ENCODE peak calls at places on chromosome 9, in ten cellular contexts. Q is Peyer's patch, O is neural progenitor cell, I is AG04450, B is GM13976, K is fibroblast of lung, F is astrocyte of the spinal cord, R is epithelial cell of proximal tubule, Z is PC-3, L is AG04449. G is an unnamed sample.

GRCh38 chr9:120433701-120434100 is 146.3 kb downstream of the CDK5RAP2 start:
- DNase-seq in R (no peak), I (no peak), Q (no peak), O (no peak), F (no peak), L (no peak), Z (no peak), K (no peak), B (no peak), G (no peak)

GRCh38 chr9:16191691-16192402 is 639.0 kb downstream of the CCDC171 start:
- DNase-seq in Z (peak), Q (peak), I (peak), B (peak), K (peak), F (peak), O (peak), L (no peak), R (no peak), G (peak)

GRCh38 chr9:72726951-72727350 is 205.5 kb downstream of the TMC1 start:
- DNase-seq in K (peak), R (no peak), L (no peak), O (no peak), I (no peak), Q (no peak), B (no peak), F (no peak), Z (no peak), G (no peak)

GRCh38 chr9:93893899-93894690 is 61.1 kb downstream of the BARX1 start:
- DNase-seq in Z (no peak), B (peak), L (no peak), I (no peak), R (no peak), F (no peak), Q (peak), K (no peak), O (no peak), G (no peak)

GRCh38 chr9:18331808-18332209 is 142.1 kb upstream of the ADAMTSL1 start:
- DNase-seq in I (no peak), F (peak), Q (no peak), O (no peak), L (no peak), K (peak), R (no peak), B (no peak), Z (no peak), G (no peak)

GRCh38 chr9:82152181-82152580 is 163.6 kb downstream of the SPATA31D1 start:
- DNase-seq in O (no peak), F (peak), I (no peak), Q (no peak), K (peak), R (peak), B (no peak), Z (peak), L (no peak), G (no peak)

GRCh38 chr9:112863214-112863613 is 27.5 kb downstream of the SLC46A2 start:
- DNase-seq in O (no peak), F (no peak), I (no peak), R (no peak), Z (no peak), Q (no peak), K (no peak), L (no peak), B (no peak), G (no peak)

GRCh38 chr9:116576386-116576785 is 110.7 kb upstream of the TRIM32 start:
- DNase-seq in R (no peak), O (no peak), K (no peak), I (no peak), F (no peak), B (no peak), L (no peak), Q (no peak), Z (no peak), G (no peak)

GRCh38 chr9:34665381-34666250 is 3.2 kb upstream of the CCL27 start:
- DNase-seq in F (peak), B (peak), L (peak), Q (peak), K (peak), O (peak), Z (peak), R (no peak), I (peak), G (peak)

GRCh38 chr9:133782157-133783130 is 44.3 kb upstream of the SARDH start:
- DNase-seq in Q (peak), L (peak), Z (peak), B (peak), K (peak), R (no peak), I (peak), O (peak), F (peak), G (peak)

GRCh38 chr9:72588336-72588735 is 66.9 kb downstream of the TMC1 start:
- DNase-seq in O (no peak), L (no peak), R (no peak), B (no peak), Z (no peak), I (no peak), F (peak), Q (no peak), K (peak), G (no peak)

GRCh38 chr9:93072383-93072795 is 13.9 kb downstream of the SUSD3 start:
- DNase-seq in B (no peak), Q (peak), F (peak), K (peak), O (no peak), R (no peak), L (peak), I (peak), Z (no peak), G (no peak)

GRCh38 chr9:38127271-38127839 is 58.3 kb upstream of the SHB start:
- DNase-seq in Z (no peak), R (no peak), O (no peak), Q (no peak), K (no peak), F (peak), B (no peak), L (no peak), I (no peak), G (no peak)

DNA sequence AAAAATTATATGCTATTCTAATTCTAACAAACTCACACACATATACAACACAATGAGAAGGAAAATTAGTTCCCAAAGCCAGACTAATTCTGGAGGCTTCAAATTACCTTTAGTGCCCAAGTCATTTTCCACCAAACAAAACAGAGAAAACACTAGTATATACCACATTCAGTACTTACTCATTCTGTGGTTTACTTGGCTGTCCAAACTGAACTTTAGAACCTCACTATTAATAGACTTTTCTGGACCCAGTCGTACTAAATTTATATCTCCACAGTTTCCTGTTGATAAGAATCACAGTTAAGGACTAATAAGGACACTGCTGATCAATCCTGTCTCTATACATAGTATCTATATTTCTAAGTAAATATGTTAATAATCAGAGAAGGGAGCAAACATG is 66.4 kb downstream of the SETX start:
- DNase-seq in Z (no peak), B (no peak), F (peak), I (no peak), O (no peak), Q (no peak), K (peak), R (no peak), L (peak), G (no peak)
- TF ChIP-seq CTCF in Z (no peak), B (no peak), F (no peak), I (no peak), O (no peak), Q (no peak), K (no peak), R (no peak), L (no peak), G (no peak)

GRCh38 chr9:92029553-92029952 is 79.5 kb upstream of the ROR2 start:
- DNase-seq in O (no peak), I (no peak), K (no peak), Q (no peak), F (no peak), Z (no peak), R (no peak), B (no peak), L (no peak), G (no peak)
- TF ChIP-seq CTCF in O (peak), I (peak), K (peak), Q (no peak), F (peak), Z (peak), R (peak), B (no peak), L (no peak), G (no peak)

DNA sequence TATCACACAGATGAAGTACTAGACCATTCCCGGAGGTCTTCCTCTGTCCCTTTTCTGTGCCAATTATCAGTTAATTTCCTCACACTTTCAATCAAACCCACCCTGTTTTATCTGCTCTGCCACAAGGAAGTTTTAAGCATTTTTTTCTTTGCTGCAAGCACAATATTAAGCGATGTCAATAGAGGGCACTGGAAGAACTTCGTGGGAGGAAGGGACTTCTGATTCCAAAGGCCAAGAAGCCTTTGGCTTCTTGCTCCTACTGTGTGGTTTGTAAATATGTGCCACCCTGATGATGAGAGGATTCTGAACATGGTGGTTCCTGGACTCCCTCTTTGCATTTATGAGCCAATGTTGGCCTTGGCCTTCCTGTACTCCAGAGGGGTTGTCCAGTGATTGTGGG is 1712.5 kb upstream of the C9orf72 start:
- DNase-seq in Z (peak), B (no peak), F (peak), O (peak), R (no peak), I (no peak), Q (no peak), K (peak), L (no peak), G (no peak)
- TF ChIP-seq CTCF in Z (peak), B (no peak), F (no peak), O (peak), R (no peak), I (no peak), Q (no peak), K (peak), L (no peak), G (no peak)

GRCh38 chr9:108813951-108814601 is 41.7 kb downstream of the ACTL7B start:
- DNase-seq in O (peak), L (peak), Z (peak), K (peak), Q (no peak), R (peak), I (no peak), B (no peak), F (peak), G (peak)
- TF ChIP-seq CTCF in O (peak), L (peak), Z (peak), K (peak), Q (peak), R (peak), I (no peak), B (no peak), F (peak), G (peak)

DNA sequence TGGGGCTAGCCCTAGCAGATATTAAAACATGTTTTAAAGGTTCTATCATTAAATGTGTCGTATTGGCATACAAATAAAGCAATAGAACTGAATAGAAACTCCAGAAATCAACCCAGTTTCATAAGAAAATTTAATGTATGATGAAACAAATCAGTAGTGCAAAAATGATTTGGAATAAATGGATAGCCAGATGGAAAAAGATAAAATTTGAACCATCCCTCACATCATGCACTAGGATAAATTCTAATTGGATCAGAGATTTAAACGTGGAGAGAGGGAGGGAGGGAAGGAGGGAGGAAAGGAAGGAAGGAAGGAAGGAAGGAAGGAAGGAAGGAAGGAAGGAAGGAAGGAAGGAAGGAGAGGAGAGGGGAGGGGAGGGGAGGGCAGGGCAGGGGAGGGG is 235.3 kb downstream of the SEC61B start:
- DNase-seq in F (no peak), Z (no peak), R (no peak), K (no peak), B (no peak), Q (no peak), I (no peak), O (no peak), L (no peak), G (no peak)
- TF ChIP-seq CTCF in F (no peak), Z (no peak), R (no peak), K (no peak), B (no peak), Q (no peak), I (no peak), O (no peak), L (no peak), G (no peak)

GRCh38 chr9:98099898-98100297 is 19.1 kb downstream of the TRIM14 start:
- DNase-seq in I (no peak), F (no peak), R (no peak), B (no peak), L (no peak), K (no peak), Q (no peak), Z (no peak), O (no peak), G (no peak)

GRCh38 chr9:98101868-98102273 is 17.2 kb downstream of the TRIM14 start:
- DNase-seq in B (peak), I (no peak), O (peak), R (no peak), Q (peak), L (no peak), K (peak), Z (no peak), F (peak), G (no peak)

GRCh38 chr9:98101416-98101815 is 17.6 kb downstream of the TRIM14 start:
- DNase-seq in I (no peak), R (no peak), O (no peak), Z (no peak), K (no peak), F (no peak), L (no peak), Q (peak), B (no peak), G (no peak)

GRCh38 chr9:98097836-98098235 is 21.2 kb downstream of the TRIM14 start:
- DNase-seq in Q (no peak), Z (peak), L (no peak), B (peak), I (no peak), F (no peak), O (peak), R (no peak), K (no peak), G (no peak)

DNA sequence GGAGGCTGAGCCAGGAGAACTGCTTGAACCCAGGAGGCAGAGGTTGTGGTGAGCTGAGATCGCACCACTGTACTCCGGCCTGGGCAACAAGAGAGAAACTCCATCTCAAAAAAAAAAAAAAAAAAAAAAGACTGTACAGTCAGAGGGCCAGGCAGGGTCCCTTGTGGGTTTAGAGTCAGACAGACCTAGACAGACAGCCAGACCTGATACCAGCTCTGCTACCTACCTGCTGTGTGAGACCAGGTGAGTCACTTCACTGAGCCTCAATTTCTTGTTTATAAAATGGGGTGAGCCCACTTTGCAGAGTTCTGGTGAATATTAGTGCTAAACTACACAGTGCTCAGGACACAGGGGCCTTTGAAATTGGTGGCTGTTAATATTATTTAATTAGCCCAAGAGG is 19.7 kb downstream of the TRIM14 start:
- DNase-seq in R (no peak), K (no peak), I (no peak), O (no peak), F (no peak), Q (no peak), B (no peak), L (no peak), Z (no peak), G (no peak)
- TF ChIP-seq CTCF in R (no peak), K (no peak), I (no peak), O (no peak), F (no peak), Q (no peak), B (no peak), L (no peak), Z (no peak), G (no peak)

DNA sequence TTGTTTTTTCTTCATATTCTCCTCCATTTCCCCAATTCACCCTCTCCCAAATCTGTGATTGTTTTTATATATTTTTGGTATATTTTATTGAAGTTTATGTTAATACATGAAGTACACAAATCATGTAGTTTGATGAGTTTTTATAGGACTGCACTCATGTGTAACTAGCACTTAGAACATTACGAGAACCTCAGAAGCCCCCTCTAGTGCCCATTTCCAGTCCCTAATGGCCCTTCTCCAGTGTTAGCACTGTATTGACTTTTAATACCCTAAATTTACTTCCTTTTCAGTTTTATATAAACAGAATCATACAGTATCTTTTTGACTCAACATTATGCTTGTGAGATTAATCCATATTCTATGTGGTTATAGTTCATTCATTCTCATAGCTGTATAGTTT is 18.5 kb upstream of the FKTN start:
- DNase-seq in I (no peak), O (no peak), F (no peak), L (no peak), Q (no peak), Z (peak), K (no peak), R (no peak), B (no peak), G (peak)
- TF ChIP-seq CTCF in I (peak), O (peak), F (no peak), L (no peak), Q (no peak), Z (peak), K (peak), R (no peak), B (no peak), G (peak)

DNA sequence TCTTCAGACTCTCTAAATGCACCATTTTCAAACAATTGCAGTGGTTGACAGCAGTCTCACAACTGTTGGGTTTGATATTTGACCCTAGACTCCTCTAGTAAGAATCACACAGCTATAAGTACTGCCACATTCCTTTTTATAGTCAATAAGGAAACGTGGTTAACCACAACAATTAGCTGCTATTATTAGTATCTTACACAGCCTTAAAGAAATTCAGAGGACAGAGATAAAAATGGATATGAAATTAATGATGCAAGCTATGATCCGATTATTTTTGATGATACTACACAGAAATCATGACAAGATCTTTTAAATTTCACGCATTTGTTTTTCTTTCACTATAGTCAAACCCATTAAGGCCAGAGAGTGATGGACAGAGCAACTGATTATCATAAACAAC is 288.6 kb upstream of the C9orf72 start:
- DNase-seq in L (no peak), F (peak), Q (no peak), B (no peak), Z (no peak), O (no peak), I (no peak), K (peak), R (no peak), G (no peak)
- TF ChIP-seq CTCF in L (no peak), F (no peak), Q (no peak), B (no peak), Z (no peak), O (no peak), I (no peak), K (no peak), R (no peak), G (no peak)